ENCODE peak calls at places on chromosomes 7 and 10, in four cellular contexts. One of them, this sample, is unnamed.

GRCh38 chr7:76260171-76260703 is 42.2 kb upstream of the HSPB1 start:
- DNase-seq in K562: peak
- DNase-seq in GM12878: no peak
- DNase-seq in HepG2: peak
- DNase-seq in this sample: peak

GRCh38 chr7:2787251-2787968 is 56.7 kb downstream of the GNA12 start:
- DNase-seq in GM12878: no peak
- DNase-seq in HepG2: no peak
- DNase-seq in K562: no peak
- DNase-seq in this sample: no peak

GRCh38 chr10:103791858-103792257 is 63.5 kb downstream of the SH3PXD2A start:
- DNase-seq in GM12878: no peak
- DNase-seq in HepG2: no peak
- DNase-seq in K562: no peak
- DNase-seq in this sample: no peak

GRCh38 chr7:27213150-27213903 is 13.4 kb upstream of the HOXA13 start:
- DNase-seq in GM12878: no peak
- DNase-seq in HepG2: no peak
- DNase-seq in K562: no peak
- DNase-seq in this sample: no peak

GRCh38 chr10:63115732-63116383 is 17.3 kb upstream of the NRBF2 start:
- DNase-seq in GM12878: no peak
- DNase-seq in K562: peak
- DNase-seq in HepG2: peak
- DNase-seq in this sample: no peak

GRCh38 chr10:113780681-113781250 is 29.3 kb downstream of the PLEKHS1 start:
- DNase-seq in GM12878: no peak
- DNase-seq in K562: no peak
- DNase-seq in HepG2: no peak
- DNase-seq in this sample: no peak

GRCh38 chr7:96178581-96178980 is 143.3 kb downstream of the SLC25A13 start:
- DNase-seq in K562: no peak
- DNase-seq in HepG2: no peak
- DNase-seq in GM12878: no peak
- DNase-seq in this sample: no peak

GRCh38 chr10:70940834-70941568 is 52.6 kb upstream of the PCBD1 start:
- DNase-seq in HepG2: no peak
- DNase-seq in GM12878: no peak
- DNase-seq in K562: peak
- DNase-seq in this sample: no peak

GRCh38 chr7:108055541-108056135 is 52.7 kb upstream of the LAMB1 start:
- DNase-seq in GM12878: no peak
- DNase-seq in HepG2: peak
- DNase-seq in K562: no peak
- DNase-seq in this sample: no peak

GRCh38 chr10:116398224-116398623 is 29.4 kb upstream of the PNLIPRP3 start:
- DNase-seq in GM12878: no peak
- DNase-seq in HepG2: no peak
- DNase-seq in K562: no peak
- DNase-seq in this sample: no peak

GRCh38 chr7:92835851-92836488 is 403 bp downstream of the CDK6 start:
- DNase-seq in K562: peak
- DNase-seq in HepG2: peak
- DNase-seq in GM12878: no peak
- DNase-seq in this sample: peak

GRCh38 chr10:48765039-48765438 is 80.4 kb downstream of the WDFY4 start:
- DNase-seq in HepG2: no peak
- DNase-seq in GM12878: no peak
- DNase-seq in K562: no peak
- DNase-seq in this sample: no peak

GRCh38 chr10:33413093-33413442 is 78.6 kb upstream of the NRP1 start:
- DNase-seq in HepG2: no peak
- DNase-seq in K562: no peak
- DNase-seq in GM12878: no peak
- DNase-seq in this sample: no peak

GRCh38 chr10:99396471-99396870 is 34.0 kb downstream of the GOT1 start:
- DNase-seq in K562: no peak
- DNase-seq in GM12878: no peak
- DNase-seq in HepG2: peak
- DNase-seq in this sample: no peak

GRCh38 chr10:45404087-45404769 is 30.2 kb downstream of the ALOX5 start:
- DNase-seq in GM12878: no peak
- DNase-seq in K562: no peak
- DNase-seq in HepG2: no peak
- DNase-seq in this sample: no peak

GRCh38 chr7:53611043-53611442 is 575.6 kb downstream of the POM121L12 start:
- DNase-seq in HepG2: no peak
- DNase-seq in GM12878: no peak
- DNase-seq in K562: no peak
- DNase-seq in this sample: no peak

GRCh38 chr7:139915864-139916716 is 87.0 kb downstream of the TBXAS1 start:
- DNase-seq in GM12878: peak
- DNase-seq in HepG2: no peak
- DNase-seq in K562: peak
- DNase-seq in this sample: no peak

GRCh38 chr10:31393844-31394243 is 74.8 kb downstream of the ZEB1 start:
- DNase-seq in HepG2: no peak
- DNase-seq in GM12878: no peak
- DNase-seq in K562: no peak
- DNase-seq in this sample: no peak

GRCh38 chr7:34776748-34777358 is 118.8 kb downstream of the NPSR1 start:
- DNase-seq in K562: no peak
- DNase-seq in HepG2: no peak
- DNase-seq in GM12878: no peak
- DNase-seq in this sample: no peak

GRCh38 chr7:152365982-152366603 is 69.7 kb downstream of the KMT2C start:
- DNase-seq in K562: no peak
- DNase-seq in GM12878: no peak
- DNase-seq in HepG2: no peak
- DNase-seq in this sample: no peak

GRCh38 chr10:662686-663465 is 26.6 kb downstream of the DIP2C start:
- DNase-seq in HepG2: no peak
- DNase-seq in GM12878: no peak
- DNase-seq in K562: no peak
- DNase-seq in this sample: no peak

GRCh38 chr7:27925573-27926201 is 185.7 kb downstream of the TAX1BP1 start:
- DNase-seq in HepG2: no peak
- DNase-seq in K562: no peak
- DNase-seq in GM12878: no peak
- DNase-seq in this sample: no peak

GRCh38 chr7:125084196-125084595 is 154.6 kb upstream of the POT1 start:
- DNase-seq in K562: no peak
- DNase-seq in HepG2: no peak
- DNase-seq in GM12878: no peak
- DNase-seq in this sample: no peak

GRCh38 chr10:131080571-131080970 is 230.9 kb downstream of the TCERG1L start:
- DNase-seq in GM12878: no peak
- DNase-seq in K562: no peak
- DNase-seq in HepG2: no peak
- DNase-seq in this sample: no peak

GRCh38 chr10:131082201-131082850 is 229.2 kb downstream of the TCERG1L start:
- DNase-seq in GM12878: no peak
- DNase-seq in K562: no peak
- DNase-seq in HepG2: no peak
- DNase-seq in this sample: no peak

GRCh38 chr10:131082991-131083465 is 228.5 kb downstream of the TCERG1L start:
- DNase-seq in GM12878: no peak
- DNase-seq in K562: no peak
- DNase-seq in HepG2: peak
- DNase-seq in this sample: no peak

GRCh38 chr10:131081786-131082185 is 229.7 kb downstream of the TCERG1L start:
- DNase-seq in K562: no peak
- DNase-seq in HepG2: no peak
- DNase-seq in GM12878: no peak
- DNase-seq in this sample: no peak

DNA sequence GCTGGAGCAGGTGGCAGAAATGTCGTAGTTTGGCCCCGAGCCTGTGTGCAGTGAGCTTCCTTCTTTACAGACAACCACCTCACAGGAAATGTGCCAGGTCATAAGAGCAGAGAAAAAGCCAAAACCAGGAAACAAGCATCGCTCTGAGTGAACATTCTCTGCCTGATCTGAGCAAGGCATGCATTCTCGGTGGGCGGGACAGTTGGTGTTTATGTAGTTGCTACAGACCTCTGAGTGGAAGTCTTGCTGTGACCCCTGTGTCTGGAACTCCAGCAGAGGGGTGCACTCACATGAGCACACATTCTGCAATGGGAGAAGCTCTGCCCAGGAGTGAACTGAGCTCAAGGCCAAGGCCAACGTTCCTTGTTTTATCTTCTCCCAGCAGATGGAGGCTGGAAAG is 230.1 kb downstream of the TCERG1L start:
- DNase-seq in GM12878: no peak
- DNase-seq in HepG2: no peak
- DNase-seq in K562: no peak
- DNase-seq in this sample: no peak
- TF ChIP-seq SP1 in GM12878: no peak
- TF ChIP-seq SP1 in HepG2: no peak
- TF ChIP-seq SP1 in K562: no peak
- TF ChIP-seq SP1 in this sample: no peak

DNA sequence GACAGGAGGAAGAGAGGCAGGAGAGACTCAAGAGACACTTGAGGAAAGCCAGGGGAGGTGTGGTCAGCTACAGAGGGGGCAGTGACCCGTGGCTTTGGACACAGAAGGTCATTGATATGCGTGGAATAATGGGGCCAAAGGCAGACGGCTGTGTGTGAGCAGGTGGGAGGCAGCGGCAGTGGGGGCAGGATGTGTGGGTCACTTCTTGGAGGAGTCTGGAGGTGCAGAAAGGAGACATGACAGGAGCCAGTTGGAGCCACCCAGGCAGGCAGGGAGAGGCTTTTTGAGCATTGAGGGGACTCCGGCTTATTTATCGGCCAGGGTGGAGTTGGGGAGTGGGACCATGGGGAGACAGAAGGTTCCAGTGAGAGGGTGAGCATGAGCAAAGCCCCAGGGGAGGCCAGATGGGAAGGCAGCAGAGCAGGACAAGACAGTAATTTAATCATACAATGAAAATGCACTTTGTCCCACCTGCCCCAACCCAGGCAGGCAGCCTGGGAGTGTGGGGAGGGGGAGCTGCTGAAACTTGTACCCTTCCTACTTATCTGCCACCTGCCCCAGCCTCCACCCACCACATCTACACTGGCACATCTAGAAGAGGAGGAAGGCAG is 5.0 kb downstream of the LDB3 start:
- DNase-seq in HepG2: no peak
- DNase-seq in GM12878: no peak
- DNase-seq in K562: no peak
- DNase-seq in this sample: no peak
- TF ChIP-seq FOXK2 in HepG2: no peak
- TF ChIP-seq FOXK2 in GM12878: no peak
- TF ChIP-seq FOXK2 in K562: no peak
- TF ChIP-seq FOXK2 in this sample: no peak

GRCh38 chr10:11243425-11244222 is 226.0 kb downstream of the CELF2 start:
- DNase-seq in HepG2: no peak
- DNase-seq in K562: no peak
- DNase-seq in GM12878: no peak
- DNase-seq in this sample: no peak
- TF ChIP-seq SP1 in HepG2: no peak
- TF ChIP-seq SP1 in K562: no peak
- TF ChIP-seq SP1 in GM12878: no peak
- TF ChIP-seq SP1 in this sample: no peak

GRCh38 chr7:40437498-40437897 is 302.7 kb downstream of the SUGCT start:
- DNase-seq in K562: no peak
- DNase-seq in GM12878: no peak
- DNase-seq in HepG2: peak
- DNase-seq in this sample: no peak
- TF ChIP-seq FOXK2 in K562: no peak
- TF ChIP-seq FOXK2 in GM12878: no peak
- TF ChIP-seq FOXK2 in HepG2: no peak
- TF ChIP-seq FOXK2 in this sample: no peak

GRCh38 chr7:143284591-143285453 is at the start of gene TMEM139:
- DNase-seq in GM12878: no peak
- DNase-seq in K562: peak
- DNase-seq in HepG2: peak
- DNase-seq in this sample: peak
- TF ChIP-seq SP1 in GM12878: no peak
- TF ChIP-seq SP1 in K562: no peak
- TF ChIP-seq SP1 in HepG2: no peak
- TF ChIP-seq SP1 in this sample: no peak

DNA sequence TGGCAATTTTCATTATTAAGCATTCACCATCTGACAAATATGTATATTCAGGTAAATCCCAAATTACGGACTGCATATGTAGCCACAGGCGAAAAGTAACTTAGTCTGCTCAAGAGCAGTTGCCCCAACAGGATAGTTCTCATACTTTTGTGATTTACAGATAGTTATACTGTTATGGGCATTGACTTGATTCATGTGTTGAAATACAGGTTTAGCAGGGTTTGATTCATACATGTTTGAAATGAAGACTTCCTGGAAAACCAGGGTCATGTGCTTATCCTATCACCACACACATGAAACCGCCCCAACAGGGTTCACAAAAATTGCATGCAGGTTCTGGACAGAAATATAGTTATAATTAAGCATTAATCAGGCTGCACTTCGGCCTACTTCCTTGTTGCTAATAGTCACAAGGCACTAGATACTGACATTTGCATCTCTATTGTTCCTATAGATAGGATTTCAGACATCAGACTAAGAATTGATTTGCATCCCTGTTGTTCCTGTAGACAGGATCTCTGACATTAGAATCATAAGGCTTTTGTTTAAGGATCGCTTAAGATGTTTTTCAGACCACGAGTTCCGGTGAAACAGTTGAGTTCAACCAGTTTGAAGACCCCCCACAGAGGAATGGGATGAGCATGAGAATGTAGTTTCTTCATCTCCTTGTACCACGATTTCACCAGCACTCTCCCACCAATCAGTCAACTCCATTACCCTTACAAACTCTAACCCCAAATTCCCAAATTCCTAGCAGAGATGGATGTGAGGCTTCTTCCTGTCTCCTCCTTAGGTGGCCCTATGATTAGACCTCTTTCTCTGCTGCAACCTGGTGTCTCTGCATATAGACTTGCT is 2.0 kb upstream of the ZNF398 start:
- DNase-seq in HepG2: no peak
- DNase-seq in GM12878: no peak
- DNase-seq in K562: no peak
- DNase-seq in this sample: peak
- TF ChIP-seq FOXK2 in HepG2: no peak
- TF ChIP-seq FOXK2 in GM12878: no peak
- TF ChIP-seq FOXK2 in K562: peak
- TF ChIP-seq FOXK2 in this sample: no peak